ENCODE peak calls at places on chromosomes 3 and 15, in five cellular contexts. One of them, this sample, is unnamed.

GRCh38 chr15:71627604-71628003 is 182.8 kb upstream of the NR2E3 start:
- DNase-seq in fibroblast of the aortic adventitia: no peak
- DNase-seq in hepatocyte: no peak
- DNase-seq in KG1: no peak
- DNase-seq in progenitor cell of endocrine pancreas: no peak
- DNase-seq in this sample: no peak

GRCh38 chr15:74835312-74835823 is 7.6 kb downstream of the ULK3 start:
- DNase-seq in KG1: no peak
- DNase-seq in fibroblast of the aortic adventitia: peak
- DNase-seq in hepatocyte: peak
- DNase-seq in progenitor cell of endocrine pancreas: peak
- DNase-seq in this sample: no peak

GRCh38 chr3:82088749-82089148 is 327.3 kb upstream of the GBE1 start:
- DNase-seq in KG1: no peak
- DNase-seq in hepatocyte: no peak
- DNase-seq in fibroblast of the aortic adventitia: no peak
- DNase-seq in progenitor cell of endocrine pancreas: no peak
- DNase-seq in this sample: no peak

GRCh38 chr3:55485208-55485791 is 1.8 kb downstream of the WNT5A start:
- DNase-seq in hepatocyte: peak
- DNase-seq in KG1: no peak
- DNase-seq in progenitor cell of endocrine pancreas: peak
- DNase-seq in fibroblast of the aortic adventitia: peak
- DNase-seq in this sample: peak

GRCh38 chr3:32041316-32041715 is 59.8 kb downstream of the ZNF860 start:
- DNase-seq in progenitor cell of endocrine pancreas: no peak
- DNase-seq in hepatocyte: no peak
- DNase-seq in KG1: no peak
- DNase-seq in fibroblast of the aortic adventitia: no peak
- DNase-seq in this sample: no peak

GRCh38 chr15:93331545-93332117 is 242.6 kb upstream of the RGMA start:
- DNase-seq in KG1: no peak
- DNase-seq in hepatocyte: peak
- DNase-seq in fibroblast of the aortic adventitia: no peak
- DNase-seq in progenitor cell of endocrine pancreas: peak
- DNase-seq in this sample: no peak

GRCh38 chr3:195809291-195809785 is 2.4 kb downstream of the MUC4 start:
- DNase-seq in KG1: no peak
- DNase-seq in progenitor cell of endocrine pancreas: no peak
- DNase-seq in fibroblast of the aortic adventitia: no peak
- DNase-seq in hepatocyte: no peak
- DNase-seq in this sample: no peak

GRCh38 chr15:90813796-90814192 is 54.6 kb upstream of the FURIN start:
- DNase-seq in progenitor cell of endocrine pancreas: no peak
- DNase-seq in hepatocyte: no peak
- DNase-seq in KG1: no peak
- DNase-seq in fibroblast of the aortic adventitia: no peak
- DNase-seq in this sample: no peak

GRCh38 chr15:100493213-100493612 is 35.5 kb downstream of the CERS3 start:
- DNase-seq in hepatocyte: no peak
- DNase-seq in KG1: no peak
- DNase-seq in fibroblast of the aortic adventitia: no peak
- DNase-seq in progenitor cell of endocrine pancreas: no peak
- DNase-seq in this sample: no peak

GRCh38 chr3:66379565-66379964 is 121.3 kb downstream of the LRIG1 start:
- DNase-seq in progenitor cell of endocrine pancreas: no peak
- DNase-seq in KG1: no peak
- DNase-seq in hepatocyte: no peak
- DNase-seq in fibroblast of the aortic adventitia: no peak
- DNase-seq in this sample: no peak

GRCh38 chr3:73576995-73577394 is 47.7 kb downstream of the PDZRN3 start:
- DNase-seq in KG1: no peak
- DNase-seq in fibroblast of the aortic adventitia: peak
- DNase-seq in hepatocyte: no peak
- DNase-seq in progenitor cell of endocrine pancreas: no peak
- DNase-seq in this sample: peak

GRCh38 chr15:36313021-36313420 is 266.4 kb upstream of the CDIN1 start:
- DNase-seq in progenitor cell of endocrine pancreas: no peak
- DNase-seq in fibroblast of the aortic adventitia: peak
- DNase-seq in KG1: no peak
- DNase-seq in hepatocyte: no peak
- DNase-seq in this sample: peak

GRCh38 chr15:60392601-60392985 is 5.2 kb downstream of the ANXA2 start:
- DNase-seq in progenitor cell of endocrine pancreas: no peak
- DNase-seq in fibroblast of the aortic adventitia: peak
- DNase-seq in KG1: no peak
- DNase-seq in hepatocyte: peak
- DNase-seq in this sample: peak

This sample was measured in astrocyte.